ENCODE peak calls at places on chromosomes 2 and 18, in ten cellular contexts. One of them, this sample, is unnamed.

GRCh38 chr2:54568876-54569298 is 112.8 kb downstream of the SPTBN1 start:
- DNase-seq in tibial artery: no peak
- DNase-seq in CD4-positive, alpha-beta T cell: no peak
- DNase-seq in B cell: no peak
- DNase-seq in IMR-90: no peak
- DNase-seq in fibroblast of the aortic adventitia: no peak
- DNase-seq in choroid plexus epithelial cell: no peak
- DNase-seq in PC-3: no peak
- DNase-seq in upper lobe of right lung: no peak
- DNase-seq in mesothelial cell of epicardium: no peak
- DNase-seq in this sample: no peak

GRCh38 chr2:152465541-152465940 is 130.6 kb downstream of the FMNL2 start:
- DNase-seq in IMR-90: peak
- DNase-seq in B cell: no peak
- DNase-seq in mesothelial cell of epicardium: no peak
- DNase-seq in PC-3: no peak
- DNase-seq in fibroblast of the aortic adventitia: no peak
- DNase-seq in choroid plexus epithelial cell: no peak
- DNase-seq in CD4-positive, alpha-beta T cell: no peak
- DNase-seq in tibial artery: no peak
- DNase-seq in upper lobe of right lung: no peak
- DNase-seq in this sample: no peak

GRCh38 chr2:112161431-112162145 is 23.4 kb downstream of the FBLN7 start:
- DNase-seq in PC-3: no peak
- DNase-seq in upper lobe of right lung: peak
- DNase-seq in IMR-90: no peak
- DNase-seq in B cell: no peak
- DNase-seq in tibial artery: no peak
- DNase-seq in mesothelial cell of epicardium: no peak
- DNase-seq in CD4-positive, alpha-beta T cell: no peak
- DNase-seq in fibroblast of the aortic adventitia: no peak
- DNase-seq in choroid plexus epithelial cell: no peak
- DNase-seq in this sample: no peak

GRCh38 chr2:175012516-175012915 is 7.3 kb upstream of the CHN1 start:
- DNase-seq in IMR-90: no peak
- DNase-seq in PC-3: no peak
- DNase-seq in tibial artery: no peak
- DNase-seq in mesothelial cell of epicardium: no peak
- DNase-seq in upper lobe of right lung: no peak
- DNase-seq in fibroblast of the aortic adventitia: no peak
- DNase-seq in B cell: no peak
- DNase-seq in choroid plexus epithelial cell: no peak
- DNase-seq in CD4-positive, alpha-beta T cell: no peak
- DNase-seq in this sample: no peak

GRCh38 chr2:168030862-168031624 is 216.4 kb downstream of the STK39 start:
- DNase-seq in CD4-positive, alpha-beta T cell: no peak
- DNase-seq in fibroblast of the aortic adventitia: peak
- DNase-seq in IMR-90: peak
- DNase-seq in PC-3: no peak
- DNase-seq in B cell: no peak
- DNase-seq in choroid plexus epithelial cell: peak
- DNase-seq in tibial artery: no peak
- DNase-seq in mesothelial cell of epicardium: no peak
- DNase-seq in upper lobe of right lung: no peak
- DNase-seq in this sample: no peak

GRCh38 chr2:15763106-15763821 is 171.6 kb downstream of the DDX1 start:
- DNase-seq in IMR-90: no peak
- DNase-seq in upper lobe of right lung: no peak
- DNase-seq in tibial artery: no peak
- DNase-seq in fibroblast of the aortic adventitia: no peak
- DNase-seq in choroid plexus epithelial cell: no peak
- DNase-seq in mesothelial cell of epicardium: no peak
- DNase-seq in B cell: no peak
- DNase-seq in PC-3: no peak
- DNase-seq in CD4-positive, alpha-beta T cell: no peak
- DNase-seq in this sample: no peak

GRCh38 chr2:85302106-85302505 is 25.7 kb downstream of the TGOLN2 start:
- DNase-seq in upper lobe of right lung: no peak
- DNase-seq in CD4-positive, alpha-beta T cell: no peak
- DNase-seq in PC-3: no peak
- DNase-seq in mesothelial cell of epicardium: no peak
- DNase-seq in choroid plexus epithelial cell: no peak
- DNase-seq in tibial artery: no peak
- DNase-seq in B cell: no peak
- DNase-seq in IMR-90: peak
- DNase-seq in fibroblast of the aortic adventitia: no peak
- DNase-seq in this sample: no peak

GRCh38 chr2:233838251-233838650 is 16.1 kb downstream of the HJURP start:
- DNase-seq in fibroblast of the aortic adventitia: no peak
- DNase-seq in tibial artery: no peak
- DNase-seq in B cell: no peak
- DNase-seq in PC-3: no peak
- DNase-seq in CD4-positive, alpha-beta T cell: no peak
- DNase-seq in mesothelial cell of epicardium: no peak
- DNase-seq in upper lobe of right lung: no peak
- DNase-seq in choroid plexus epithelial cell: no peak
- DNase-seq in IMR-90: no peak
- DNase-seq in this sample: no peak

GRCh38 chr2:213065583-213066444 is 85.6 kb downstream of the IKZF2 start:
- DNase-seq in choroid plexus epithelial cell: peak
- DNase-seq in IMR-90: peak
- DNase-seq in fibroblast of the aortic adventitia: peak
- DNase-seq in B cell: peak
- DNase-seq in tibial artery: no peak
- DNase-seq in PC-3: no peak
- DNase-seq in upper lobe of right lung: no peak
- DNase-seq in CD4-positive, alpha-beta T cell: no peak
- DNase-seq in mesothelial cell of epicardium: no peak
- DNase-seq in this sample: peak

GRCh38 chr2:169705927-169706326 is 11.7 kb downstream of the PHOSPHO2 start:
- DNase-seq in CD4-positive, alpha-beta T cell: no peak
- DNase-seq in tibial artery: no peak
- DNase-seq in choroid plexus epithelial cell: peak
- DNase-seq in IMR-90: peak
- DNase-seq in mesothelial cell of epicardium: no peak
- DNase-seq in B cell: no peak
- DNase-seq in PC-3: no peak
- DNase-seq in upper lobe of right lung: no peak
- DNase-seq in fibroblast of the aortic adventitia: peak
- DNase-seq in this sample: no peak

GRCh38 chr2:189192766-189193165 is 13.2 kb upstream of the COL5A2 start:
- DNase-seq in mesothelial cell of epicardium: no peak
- DNase-seq in tibial artery: no peak
- DNase-seq in PC-3: no peak
- DNase-seq in IMR-90: no peak
- DNase-seq in CD4-positive, alpha-beta T cell: no peak
- DNase-seq in B cell: no peak
- DNase-seq in choroid plexus epithelial cell: no peak
- DNase-seq in fibroblast of the aortic adventitia: no peak
- DNase-seq in upper lobe of right lung: no peak
- DNase-seq in this sample: no peak

GRCh38 chr2:147663153-147663961 is 181.5 kb upstream of the ACVR2A start:
- DNase-seq in mesothelial cell of epicardium: no peak
- DNase-seq in upper lobe of right lung: no peak
- DNase-seq in PC-3: no peak
- DNase-seq in B cell: no peak
- DNase-seq in choroid plexus epithelial cell: no peak
- DNase-seq in CD4-positive, alpha-beta T cell: no peak
- DNase-seq in tibial artery: no peak
- DNase-seq in IMR-90: no peak
- DNase-seq in fibroblast of the aortic adventitia: no peak
- DNase-seq in this sample: no peak

GRCh38 chr2:219500135-219500534 is 1.4 kb downstream of the GMPPA start:
- DNase-seq in mesothelial cell of epicardium: no peak
- DNase-seq in upper lobe of right lung: no peak
- DNase-seq in PC-3: peak
- DNase-seq in choroid plexus epithelial cell: peak
- DNase-seq in CD4-positive, alpha-beta T cell: no peak
- DNase-seq in B cell: no peak
- DNase-seq in IMR-90: peak
- DNase-seq in tibial artery: no peak
- DNase-seq in fibroblast of the aortic adventitia: peak
- DNase-seq in this sample: no peak

GRCh38 chr2:119219873-119220272 is 3.8 kb upstream of the STEAP3 start:
- DNase-seq in tibial artery: no peak
- DNase-seq in mesothelial cell of epicardium: no peak
- DNase-seq in fibroblast of the aortic adventitia: peak
- DNase-seq in upper lobe of right lung: no peak
- DNase-seq in PC-3: peak
- DNase-seq in choroid plexus epithelial cell: peak
- DNase-seq in IMR-90: peak
- DNase-seq in B cell: no peak
- DNase-seq in CD4-positive, alpha-beta T cell: no peak
- DNase-seq in this sample: no peak

GRCh38 chr2:119221609-119222008 is 2.0 kb upstream of the STEAP3 start:
- DNase-seq in upper lobe of right lung: no peak
- DNase-seq in mesothelial cell of epicardium: no peak
- DNase-seq in PC-3: no peak
- DNase-seq in B cell: no peak
- DNase-seq in IMR-90: no peak
- DNase-seq in choroid plexus epithelial cell: no peak
- DNase-seq in CD4-positive, alpha-beta T cell: no peak
- DNase-seq in tibial artery: no peak
- DNase-seq in fibroblast of the aortic adventitia: no peak
- DNase-seq in this sample: no peak

GRCh38 chr2:119216994-119217393 is 6.6 kb upstream of the STEAP3 start:
- DNase-seq in upper lobe of right lung: peak
- DNase-seq in mesothelial cell of epicardium: no peak
- DNase-seq in PC-3: no peak
- DNase-seq in B cell: no peak
- DNase-seq in fibroblast of the aortic adventitia: no peak
- DNase-seq in IMR-90: no peak
- DNase-seq in choroid plexus epithelial cell: no peak
- DNase-seq in tibial artery: no peak
- DNase-seq in CD4-positive, alpha-beta T cell: no peak
- DNase-seq in this sample: no peak

GRCh38 chr2:119220720-119221301 is 2.8 kb upstream of the STEAP3 start:
- DNase-seq in PC-3: no peak
- DNase-seq in choroid plexus epithelial cell: no peak
- DNase-seq in upper lobe of right lung: no peak
- DNase-seq in tibial artery: no peak
- DNase-seq in fibroblast of the aortic adventitia: no peak
- DNase-seq in B cell: no peak
- DNase-seq in CD4-positive, alpha-beta T cell: no peak
- DNase-seq in IMR-90: no peak
- DNase-seq in mesothelial cell of epicardium: no peak
- DNase-seq in this sample: no peak

GRCh38 chr2:119218478-119219064 is 5.1 kb upstream of the STEAP3 start:
- DNase-seq in IMR-90: peak
- DNase-seq in tibial artery: no peak
- DNase-seq in PC-3: peak
- DNase-seq in B cell: no peak
- DNase-seq in mesothelial cell of epicardium: no peak
- DNase-seq in upper lobe of right lung: no peak
- DNase-seq in choroid plexus epithelial cell: peak
- DNase-seq in CD4-positive, alpha-beta T cell: no peak
- DNase-seq in fibroblast of the aortic adventitia: peak
- DNase-seq in this sample: no peak
- TF ChIP-seq CTCF in IMR-90: peak
- TF ChIP-seq CTCF in tibial artery: peak
- TF ChIP-seq CTCF in PC-3: peak
- TF ChIP-seq CTCF in B cell: no peak
- TF ChIP-seq CTCF in mesothelial cell of epicardium: no peak
- TF ChIP-seq CTCF in upper lobe of right lung: peak
- TF ChIP-seq CTCF in choroid plexus epithelial cell: peak
- TF ChIP-seq CTCF in CD4-positive, alpha-beta T cell: no peak
- TF ChIP-seq CTCF in fibroblast of the aortic adventitia: peak
- TF ChIP-seq CTCF in this sample: no peak

GRCh38 chr2:23496456-23496855 is 111.5 kb downstream of the KLHL29 start:
- DNase-seq in B cell: no peak
- DNase-seq in tibial artery: no peak
- DNase-seq in choroid plexus epithelial cell: no peak
- DNase-seq in upper lobe of right lung: no peak
- DNase-seq in PC-3: no peak
- DNase-seq in mesothelial cell of epicardium: no peak
- DNase-seq in IMR-90: no peak
- DNase-seq in fibroblast of the aortic adventitia: no peak
- DNase-seq in CD4-positive, alpha-beta T cell: no peak
- DNase-seq in this sample: no peak
- TF ChIP-seq CTCF in B cell: no peak
- TF ChIP-seq CTCF in tibial artery: no peak
- TF ChIP-seq CTCF in choroid plexus epithelial cell: no peak
- TF ChIP-seq CTCF in upper lobe of right lung: no peak
- TF ChIP-seq CTCF in PC-3: no peak
- TF ChIP-seq CTCF in mesothelial cell of epicardium: no peak
- TF ChIP-seq CTCF in IMR-90: no peak
- TF ChIP-seq CTCF in fibroblast of the aortic adventitia: no peak
- TF ChIP-seq CTCF in CD4-positive, alpha-beta T cell: no peak
- TF ChIP-seq CTCF in this sample: no peak

GRCh38 chr18:63069496-63069895 is 250.1 kb downstream of the BCL2 start:
- DNase-seq in choroid plexus epithelial cell: no peak
- DNase-seq in PC-3: no peak
- DNase-seq in tibial artery: no peak
- DNase-seq in upper lobe of right lung: no peak
- DNase-seq in IMR-90: no peak
- DNase-seq in CD4-positive, alpha-beta T cell: no peak
- DNase-seq in mesothelial cell of epicardium: no peak
- DNase-seq in fibroblast of the aortic adventitia: no peak
- DNase-seq in B cell: no peak
- DNase-seq in this sample: no peak

GRCh38 chr18:63070750-63071502 is 248.6 kb downstream of the BCL2 start:
- DNase-seq in fibroblast of the aortic adventitia: no peak
- DNase-seq in B cell: no peak
- DNase-seq in IMR-90: no peak
- DNase-seq in choroid plexus epithelial cell: no peak
- DNase-seq in mesothelial cell of epicardium: no peak
- DNase-seq in upper lobe of right lung: no peak
- DNase-seq in tibial artery: no peak
- DNase-seq in CD4-positive, alpha-beta T cell: no peak
- DNase-seq in PC-3: no peak
- DNase-seq in this sample: no peak

GRCh38 chr18:63071566-63072175 is 247.9 kb downstream of the BCL2 start:
- DNase-seq in choroid plexus epithelial cell: no peak
- DNase-seq in IMR-90: no peak
- DNase-seq in fibroblast of the aortic adventitia: no peak
- DNase-seq in mesothelial cell of epicardium: no peak
- DNase-seq in CD4-positive, alpha-beta T cell: no peak
- DNase-seq in tibial artery: no peak
- DNase-seq in PC-3: peak
- DNase-seq in B cell: no peak
- DNase-seq in upper lobe of right lung: no peak
- DNase-seq in this sample: no peak

GRCh38 chr18:63074987-63075404 is 244.6 kb downstream of the BCL2 start:
- DNase-seq in IMR-90: peak
- DNase-seq in fibroblast of the aortic adventitia: peak
- DNase-seq in CD4-positive, alpha-beta T cell: peak
- DNase-seq in mesothelial cell of epicardium: peak
- DNase-seq in PC-3: peak
- DNase-seq in B cell: peak
- DNase-seq in tibial artery: peak
- DNase-seq in upper lobe of right lung: peak
- DNase-seq in choroid plexus epithelial cell: peak
- DNase-seq in this sample: peak

GRCh38 chr18:63073481-63073880 is 246.1 kb downstream of the BCL2 start:
- DNase-seq in PC-3: peak
- DNase-seq in choroid plexus epithelial cell: no peak
- DNase-seq in IMR-90: no peak
- DNase-seq in B cell: peak
- DNase-seq in mesothelial cell of epicardium: no peak
- DNase-seq in CD4-positive, alpha-beta T cell: no peak
- DNase-seq in upper lobe of right lung: no peak
- DNase-seq in tibial artery: no peak
- DNase-seq in fibroblast of the aortic adventitia: no peak
- DNase-seq in this sample: no peak
- TF ChIP-seq CTCF in PC-3: peak
- TF ChIP-seq CTCF in choroid plexus epithelial cell: no peak
- TF ChIP-seq CTCF in IMR-90: no peak
- TF ChIP-seq CTCF in B cell: peak
- TF ChIP-seq CTCF in mesothelial cell of epicardium: no peak
- TF ChIP-seq CTCF in CD4-positive, alpha-beta T cell: no peak
- TF ChIP-seq CTCF in upper lobe of right lung: no peak
- TF ChIP-seq CTCF in tibial artery: no peak
- TF ChIP-seq CTCF in fibroblast of the aortic adventitia: no peak
- TF ChIP-seq CTCF in this sample: no peak

GRCh38 chr2:48107326-48107925 is 201.1 kb upstream of the FBXO11 start:
- DNase-seq in IMR-90: peak
- DNase-seq in fibroblast of the aortic adventitia: peak
- DNase-seq in CD4-positive, alpha-beta T cell: no peak
- DNase-seq in PC-3: peak
- DNase-seq in mesothelial cell of epicardium: no peak
- DNase-seq in choroid plexus epithelial cell: peak
- DNase-seq in B cell: no peak
- DNase-seq in tibial artery: no peak
- DNase-seq in upper lobe of right lung: no peak
- DNase-seq in this sample: no peak
- TF ChIP-seq CTCF in IMR-90: peak
- TF ChIP-seq CTCF in fibroblast of the aortic adventitia: peak
- TF ChIP-seq CTCF in CD4-positive, alpha-beta T cell: no peak
- TF ChIP-seq CTCF in PC-3: no peak
- TF ChIP-seq CTCF in mesothelial cell of epicardium: no peak
- TF ChIP-seq CTCF in choroid plexus epithelial cell: peak
- TF ChIP-seq CTCF in B cell: no peak
- TF ChIP-seq CTCF in tibial artery: no peak
- TF ChIP-seq CTCF in upper lobe of right lung: no peak
- TF ChIP-seq CTCF in this sample: no peak